ENCODE peak calls at places on chromosome 1, in eight cellular contexts. One of them, this sample, is unnamed.

GRCh38 chr1:92480200-92480812 is 6.4 kb downstream of the GFI1 start:
- DNase-seq in neural crest cell: no peak
- DNase-seq in dermis blood vessel endothelial cell: no peak
- DNase-seq in naive B cell: no peak
- DNase-seq in GM23248: peak
- DNase-seq in neuronal stem cell: no peak
- DNase-seq in HS-27A: no peak
- DNase-seq in psoas muscle: peak
- DNase-seq in this sample: no peak

GRCh38 chr1:182299728-182300581 is 91.6 kb downstream of the GLUL start:
- DNase-seq in GM23248: peak
- DNase-seq in neural crest cell: no peak
- DNase-seq in neuronal stem cell: no peak
- DNase-seq in psoas muscle: peak
- DNase-seq in HS-27A: no peak
- DNase-seq in naive B cell: no peak
- DNase-seq in dermis blood vessel endothelial cell: no peak
- DNase-seq in this sample: peak

GRCh38 chr1:56526571-56527174 is 52.7 kb downstream of the PLPP3 start:
- DNase-seq in neuronal stem cell: no peak
- DNase-seq in dermis blood vessel endothelial cell: peak
- DNase-seq in naive B cell: peak
- DNase-seq in GM23248: peak
- DNase-seq in psoas muscle: no peak
- DNase-seq in HS-27A: no peak
- DNase-seq in neural crest cell: no peak
- DNase-seq in this sample: no peak

GRCh38 chr1:218787826-218788225 is 385.9 kb upstream of the LYPLAL1 start:
- DNase-seq in naive B cell: no peak
- DNase-seq in GM23248: no peak
- DNase-seq in dermis blood vessel endothelial cell: no peak
- DNase-seq in psoas muscle: no peak
- DNase-seq in neural crest cell: no peak
- DNase-seq in HS-27A: no peak
- DNase-seq in neuronal stem cell: no peak
- DNase-seq in this sample: no peak

GRCh38 chr1:168379110-168379860 is 98.6 kb downstream of the TBX19 start:
- DNase-seq in psoas muscle: no peak
- DNase-seq in neural crest cell: no peak
- DNase-seq in HS-27A: peak
- DNase-seq in naive B cell: no peak
- DNase-seq in dermis blood vessel endothelial cell: no peak
- DNase-seq in GM23248: peak
- DNase-seq in neuronal stem cell: no peak
- DNase-seq in this sample: no peak

GRCh38 chr1:170460379-170460778 is 71.6 kb upstream of the GORAB start:
- DNase-seq in neuronal stem cell: no peak
- DNase-seq in naive B cell: no peak
- DNase-seq in neural crest cell: no peak
- DNase-seq in HS-27A: no peak
- DNase-seq in GM23248: no peak
- DNase-seq in dermis blood vessel endothelial cell: no peak
- DNase-seq in psoas muscle: no peak
- DNase-seq in this sample: no peak

GRCh38 chr1:200838676-200839445 is 33.9 kb upstream of the GPR25 start:
- DNase-seq in neuronal stem cell: no peak
- DNase-seq in dermis blood vessel endothelial cell: no peak
- DNase-seq in GM23248: peak
- DNase-seq in HS-27A: peak
- DNase-seq in naive B cell: no peak
- DNase-seq in psoas muscle: no peak
- DNase-seq in neural crest cell: no peak
- DNase-seq in this sample: no peak

GRCh38 chr1:74693473-74693872 is 19.9 kb upstream of the ERICH3 start:
- DNase-seq in psoas muscle: no peak
- DNase-seq in neural crest cell: no peak
- DNase-seq in naive B cell: no peak
- DNase-seq in HS-27A: no peak
- DNase-seq in dermis blood vessel endothelial cell: no peak
- DNase-seq in GM23248: no peak
- DNase-seq in neuronal stem cell: no peak
- DNase-seq in this sample: no peak

GRCh38 chr1:231421616-231421970 is 494 bp downstream of the EGLN1 start:
- DNase-seq in neural crest cell: no peak
- DNase-seq in dermis blood vessel endothelial cell: peak
- DNase-seq in HS-27A: peak
- DNase-seq in GM23248: peak
- DNase-seq in psoas muscle: no peak
- DNase-seq in neuronal stem cell: no peak
- DNase-seq in naive B cell: no peak
- DNase-seq in this sample: no peak

GRCh38 chr1:30373471-30374399 is 349.6 kb downstream of the MATN1 start:
- DNase-seq in neural crest cell: no peak
- DNase-seq in psoas muscle: no peak
- DNase-seq in GM23248: no peak
- DNase-seq in naive B cell: no peak
- DNase-seq in HS-27A: no peak
- DNase-seq in dermis blood vessel endothelial cell: no peak
- DNase-seq in neuronal stem cell: no peak
- DNase-seq in this sample: no peak

GRCh38 chr1:198258491-198258890 is 101.7 kb downstream of the NEK7 start:
- DNase-seq in psoas muscle: no peak
- DNase-seq in HS-27A: peak
- DNase-seq in neural crest cell: no peak
- DNase-seq in GM23248: peak
- DNase-seq in neuronal stem cell: no peak
- DNase-seq in dermis blood vessel endothelial cell: no peak
- DNase-seq in naive B cell: no peak
- DNase-seq in this sample: no peak

GRCh38 chr1:180636138-180636537 is 4.3 kb downstream of the XPR1 start:
- DNase-seq in HS-27A: no peak
- DNase-seq in neuronal stem cell: no peak
- DNase-seq in naive B cell: no peak
- DNase-seq in neural crest cell: no peak
- DNase-seq in GM23248: no peak
- DNase-seq in dermis blood vessel endothelial cell: peak
- DNase-seq in psoas muscle: no peak
- DNase-seq in this sample: peak

GRCh38 chr1:147541672-147542548 is 609 bp downstream of the BCL9 start:
- DNase-seq in psoas muscle: peak
- DNase-seq in dermis blood vessel endothelial cell: peak
- DNase-seq in GM23248: peak
- DNase-seq in neuronal stem cell: no peak
- DNase-seq in naive B cell: no peak
- DNase-seq in HS-27A: no peak
- DNase-seq in neural crest cell: peak
- DNase-seq in this sample: peak

GRCh38 chr1:48471103-48471502 is 901 bp downstream of the SPATA6 start:
- DNase-seq in dermis blood vessel endothelial cell: no peak
- DNase-seq in neuronal stem cell: no peak
- DNase-seq in HS-27A: no peak
- DNase-seq in neural crest cell: no peak
- DNase-seq in naive B cell: no peak
- DNase-seq in GM23248: peak
- DNase-seq in psoas muscle: peak
- DNase-seq in this sample: no peak

GRCh38 chr1:16967095-16967567 is 13.3 kb downstream of the MFAP2 start:
- DNase-seq in HS-27A: no peak
- DNase-seq in dermis blood vessel endothelial cell: peak
- DNase-seq in naive B cell: no peak
- DNase-seq in neural crest cell: no peak
- DNase-seq in psoas muscle: no peak
- DNase-seq in GM23248: no peak
- DNase-seq in neuronal stem cell: no peak
- DNase-seq in this sample: no peak

GRCh38 chr1:147236448-147236847 is 6.0 kb upstream of the CHD1L start:
- DNase-seq in HS-27A: no peak
- DNase-seq in psoas muscle: no peak
- DNase-seq in naive B cell: no peak
- DNase-seq in neural crest cell: no peak
- DNase-seq in GM23248: no peak
- DNase-seq in neuronal stem cell: no peak
- DNase-seq in dermis blood vessel endothelial cell: no peak
- DNase-seq in this sample: no peak

GRCh38 chr1:110504221-110504620 is 14.8 kb downstream of the KCNA10 start:
- DNase-seq in GM23248: no peak
- DNase-seq in psoas muscle: no peak
- DNase-seq in HS-27A: no peak
- DNase-seq in dermis blood vessel endothelial cell: no peak
- DNase-seq in neural crest cell: no peak
- DNase-seq in naive B cell: no peak
- DNase-seq in neuronal stem cell: no peak
- DNase-seq in this sample: no peak

GRCh38 chr1:164971391-164971790 is 385.1 kb downstream of the LMX1A start:
- DNase-seq in GM23248: no peak
- DNase-seq in HS-27A: no peak
- DNase-seq in psoas muscle: no peak
- DNase-seq in naive B cell: no peak
- DNase-seq in neural crest cell: no peak
- DNase-seq in dermis blood vessel endothelial cell: no peak
- DNase-seq in neuronal stem cell: no peak
- DNase-seq in this sample: no peak